ENCODE peak calls at places on chromosomes 7 and 10, in seven cellular contexts. M is endodermal cell, E is right lobe of liver, W is IMR-90, H is fibroblast of lung, T is colonic mucosa, Z is ascending aorta. J is an unnamed sample.

GRCh38 chr7:154677454-154677853 is 325.5 kb downstream of the PAXIP1 start:
- DNase-seq in H (no peak), W (no peak), Z (no peak), E (no peak), T (no peak), M (no peak), J (no peak)

GRCh38 chr7:37052673-37053072 is 328.4 kb upstream of the AOAH start:
- DNase-seq in W (peak; percentile 36), E (no peak), M (peak; percentile 91), H (peak; percentile 29), Z (no peak), T (peak; percentile 20), J (no peak)

GRCh38 chr10:48804740-48805182 is 120.1 kb downstream of the WDFY4 start:
- DNase-seq in E (no peak), H (no peak), M (no peak), Z (no peak), T (no peak), W (no peak), J (no peak)

GRCh38 chr10:102135956-102136526 is 3.2 kb downstream of the PPRC1 start:
- DNase-seq in H (no peak), M (no peak), Z (no peak), T (no peak), E (no peak), W (no peak), J (no peak)

GRCh38 chr7:35036361-35037171 is 719 bp downstream of the DPY19L1 start:
- DNase-seq in W (peak; percentile 53), M (peak; percentile 83), Z (peak; percentile 76), H (peak; percentile 70), E (peak; percentile 84), T (peak; percentile 58), J (peak; percentile 71)

GRCh38 chr10:128626397-128627060 is 500.3 kb upstream of the MKI67 start:
- DNase-seq in E (no peak), M (peak; percentile 85), W (no peak), T (no peak), H (no peak), Z (no peak), J (no peak)

GRCh38 chr10:71664585-71664984 is 55.0 kb downstream of the C10orf105 start:
- DNase-seq in M (no peak), T (no peak), Z (no peak), H (no peak), W (no peak), E (no peak), J (no peak)

GRCh38 chr10:122154733-122155366 is 116.2 kb upstream of the BTBD16 start:
- DNase-seq in Z (peak; percentile 83), H (peak; percentile 76), W (peak; percentile 83), E (no peak), M (peak; percentile 82), T (no peak), J (no peak)

GRCh38 chr7:13846386-13846785 is 143.1 kb downstream of the ETV1 start:
- DNase-seq in M (no peak), E (no peak), W (no peak), T (no peak), H (no peak), Z (no peak), J (no peak)

GRCh38 chr10:89351402-89352038 is 23.7 kb downstream of the IFIT3 start:
- DNase-seq in M (no peak), T (no peak), E (no peak), W (peak; percentile 44), Z (no peak), H (peak; percentile 50), J (no peak)

GRCh38 chr7:134710511-134710853 is 63.8 kb downstream of the BPGM start:
- DNase-seq in H (no peak), W (no peak), E (no peak), Z (no peak), T (no peak), M (no peak), J (no peak)

GRCh38 chr10:110643670-110644597 is at the start of gene RBM20:
- DNase-seq in M (peak; percentile 84), T (no peak), E (peak; percentile 63), W (no peak), H (peak; percentile 43), Z (peak; percentile 80), J (no peak)

GRCh38 chr7:87216701-87217508 is 2.6 kb downstream of the TMEM243 start:
- DNase-seq in W (no peak), E (no peak), M (no peak), T (no peak), H (no peak), Z (no peak), J (no peak)

GRCh38 chr10:61410353-61410752 is 42.8 kb downstream of the TMEM26 start:
- DNase-seq in E (no peak), M (peak; percentile 42), Z (no peak), W (no peak), T (no peak), H (no peak), J (no peak)

GRCh38 chr10:95694665-95695064 is 938 bp upstream of the TCTN3 start:
- DNase-seq in T (no peak), E (no peak), W (no peak), H (no peak), M (no peak), Z (no peak), J (no peak)

GRCh38 chr10:129678186-129678585 is 211.1 kb downstream of the MGMT start:
- DNase-seq in T (no peak), M (no peak), Z (no peak), H (no peak), W (no peak), E (peak; percentile 74), J (no peak)

GRCh38 chr10:82866424-82867020 is 991.5 kb downstream of the NRG3 start:
- DNase-seq in M (no peak), Z (no peak), E (no peak), T (no peak), W (peak; percentile 0), H (peak; percentile 90), J (no peak)

GRCh38 chr10:93299606-93300353 is 182.4 kb downstream of the MYOF start:
- DNase-seq in E (no peak), M (no peak), T (no peak), H (peak; percentile 61), W (peak; percentile 74), Z (no peak), J (no peak)

GRCh38 chr10:35409094-35409582 is 72.8 kb downstream of the CCNY start:
- DNase-seq in T (no peak), Z (no peak), E (no peak), M (no peak), H (peak; percentile 92), W (peak; percentile 90), J (no peak)

GRCh38 chr7:44213872-44214595 is 13.3 kb downstream of the YKT6 start:
- DNase-seq in W (peak; percentile 41), M (peak; percentile 87), H (peak; percentile 40), Z (no peak), E (no peak), T (no peak), J (peak; percentile 38)

GRCh38 chr10:79022565-79023488 is 45.9 kb upstream of the ZMIZ1 start:
- DNase-seq in W (no peak), H (peak; percentile 67), M (peak; percentile 88), T (no peak), Z (peak; percentile 49), E (peak; percentile 54), J (peak; percentile 60)

GRCh38 chr7:101108961-101109360 is 17.9 kb upstream of the SERPINE1 start:
- DNase-seq in T (no peak), H (no peak), M (no peak), Z (no peak), W (no peak), E (no peak), J (no peak)

GRCh38 chr7:3712841-3713240 is 411.8 kb downstream of the SDK1 start:
- DNase-seq in H (no peak), W (no peak), T (peak; percentile 50), E (no peak), M (peak; percentile 49), Z (no peak), J (no peak)

GRCh38 chr10:76303682-76304316 is 872.4 kb downstream of the LRMDA start:
- DNase-seq in M (peak; percentile 90), H (peak; percentile 82), W (peak; percentile 71), E (no peak), T (peak; percentile 64), Z (peak; percentile 85), J (peak; percentile 80)

GRCh38 chr7:74092964-74093339 is 9.3 kb downstream of the LIMK1 start:
- DNase-seq in E (peak; percentile 60), H (peak; percentile 59), Z (no peak), T (no peak), M (no peak), W (peak; percentile 19), J (no peak)

GRCh38 chr10:14665304-14665703 is 109.4 kb downstream of the FAM107B start:
- DNase-seq in E (no peak), T (peak; percentile 21), Z (no peak), W (no peak), H (no peak), M (no peak), J (no peak)

GRCh38 chr7:111561659-111561908 is 708 bp downstream of the IMMP2L start:
- DNase-seq in H (peak; percentile 2), W (no peak), T (peak; percentile 22), Z (no peak), M (no peak), E (no peak), J (no peak)

GRCh38 chr10:13700461-13701144 is 113.8 kb downstream of the PRPF18 start:
- DNase-seq in Z (no peak), E (no peak), H (no peak), M (no peak), W (no peak), T (no peak), J (no peak)

GRCh38 chr7:130281227-130281626 is 11.7 kb upstream of the CPA4 start:
- DNase-seq in M (no peak), Z (no peak), E (no peak), H (peak; percentile 86), W (peak; percentile 72), T (no peak), J (no peak)

GRCh38 chr7:99987846-99988245 is 12.0 kb upstream of the AZGP1 start:
- DNase-seq in H (no peak), E (no peak), T (no peak), W (no peak), Z (no peak), M (no peak), J (peak; percentile 45)

GRCh38 chr7:153392726-153393125 is 633.2 kb downstream of the ACTR3B start:
- DNase-seq in E (no peak), H (no peak), Z (no peak), W (no peak), T (no peak), M (no peak), J (no peak)
- H3K9me3 ChIP-seq in E (no peaks in the 10 kb centered on the region), H (no peaks in the 10 kb centered on the region), Z (no peaks in the 10 kb centered on the region), W (peaks cover 33% of the 10 kb centered on the region), T (no peaks in the 10 kb centered on the region), M (peaks cover 99% of the 10 kb centered on the region), J (no peaks in the 10 kb centered on the region)

GRCh38 chr7:49775065-49775948 is 1.9 kb downstream of the VWC2 start:
- DNase-seq in H (no peak), M (peak; percentile 77), T (no peak), Z (no peak), E (no peak), W (no peak), J (no peak)
- TF ChIP-seq CTCF in H (no peak), M (no peak), T (no peak), Z (no peak), E (no peak), W (no peak), J (no peak)

GRCh38 chr7:151079199-151079910 is 1.3 kb downstream of the FASTK start:
- DNase-seq in T (no peak), W (no peak), M (no peak), E (peak; percentile 45), H (no peak), Z (peak; percentile 61), J (no peak)
- H3K9me3 ChIP-seq in T (no peaks in the 10 kb centered on the region), W (no peaks in the 10 kb centered on the region), M (no peaks in the 10 kb centered on the region), E (no peaks in the 10 kb centered on the region), H (no peaks in the 10 kb centered on the region), Z (no peaks in the 10 kb centered on the region), J (no peaks in the 10 kb centered on the region)

GRCh38 chr10:91220194-91220953 is at the start of gene PCGF5:
- DNase-seq in T (peak; percentile 93), Z (peak; percentile 94), M (peak; percentile 97), H (peak; percentile 86), W (peak; percentile 85), E (peak; percentile 97), J (peak; percentile 93)
- TF ChIP-seq CTCF in T (no peak), Z (peak; percentile 22), M (peak; percentile 56), H (no peak), W (peak; percentile 41), E (peak; percentile 56), J (no peak)

J was measured in suprapubic skin.